ENCODE peak calls at places on chromosome 4, in six cellular contexts. One of them, this sample, is unnamed.

GRCh38 chr4:93416337-93417102 is 412.0 kb upstream of the ATOH1 start:
- DNase-seq in HepG2: no peak
- DNase-seq in K562: no peak
- DNase-seq in GM12878: no peak
- DNase-seq in SK-N-SH: peak; percentile 37
- DNase-seq in H1: no peak
- DNase-seq in this sample: no peak

GRCh38 chr4:169869487-169869886 is 111.7 kb upstream of the HPF1 start:
- DNase-seq in SK-N-SH: no peak
- DNase-seq in H1: no peak
- DNase-seq in K562: no peak
- DNase-seq in GM12878: no peak
- DNase-seq in HepG2: no peak
- DNase-seq in this sample: no peak

GRCh38 chr4:40912455-40913055 is 162.8 kb downstream of the NSUN7 start:
- DNase-seq in SK-N-SH: no peak
- DNase-seq in H1: no peak
- DNase-seq in HepG2: no peak
- DNase-seq in GM12878: no peak
- DNase-seq in K562: no peak
- DNase-seq in this sample: no peak

GRCh38 chr4:74814052-74814451 is 19.7 kb upstream of the BTC start:
- DNase-seq in HepG2: no peak
- DNase-seq in SK-N-SH: no peak
- DNase-seq in H1: no peak
- DNase-seq in K562: no peak
- DNase-seq in GM12878: no peak
- DNase-seq in this sample: no peak

GRCh38 chr4:1802151-1802715 is 9.1 kb downstream of the FGFR3 start:
- DNase-seq in H1: no peak
- DNase-seq in GM12878: no peak
- DNase-seq in SK-N-SH: no peak
- DNase-seq in HepG2: peak; percentile 93
- DNase-seq in K562: peak; percentile 67
- DNase-seq in this sample: peak; percentile 48

GRCh38 chr4:37157403-37158167 is 87.0 kb upstream of the NWD2 start:
- DNase-seq in HepG2: no peak
- DNase-seq in GM12878: no peak
- DNase-seq in K562: no peak
- DNase-seq in H1: no peak
- DNase-seq in SK-N-SH: no peak
- DNase-seq in this sample: no peak

GRCh38 chr4:37964734-37965457 is 4.7 kb downstream of the PTTG2 start:
- DNase-seq in K562: no peak
- DNase-seq in HepG2: no peak
- DNase-seq in SK-N-SH: no peak
- DNase-seq in GM12878: no peak
- DNase-seq in H1: no peak
- DNase-seq in this sample: no peak

GRCh38 chr4:8419222-8420041 is 21.1 kb downstream of the ACOX3 start:
- DNase-seq in SK-N-SH: no peak
- DNase-seq in GM12878: peak; percentile 37
- DNase-seq in HepG2: no peak
- DNase-seq in H1: no peak
- DNase-seq in K562: no peak
- DNase-seq in this sample: no peak

GRCh38 chr4:78634011-78634664 is 82.6 kb downstream of the ANXA3 start:
- DNase-seq in HepG2: no peak
- DNase-seq in H1: no peak
- DNase-seq in GM12878: no peak
- DNase-seq in K562: no peak
- DNase-seq in SK-N-SH: no peak
- DNase-seq in this sample: no peak

GRCh38 chr4:102751964-102752363 is 8.8 kb downstream of the MANBA start:
- DNase-seq in HepG2: no peak
- DNase-seq in H1: no peak
- DNase-seq in SK-N-SH: no peak
- DNase-seq in K562: no peak
- DNase-seq in GM12878: no peak
- DNase-seq in this sample: peak; percentile 62

GRCh38 chr4:118417325-118417724 is 64.5 kb upstream of the PRSS12 start:
- DNase-seq in K562: no peak
- DNase-seq in GM12878: no peak
- DNase-seq in SK-N-SH: no peak
- DNase-seq in H1: no peak
- DNase-seq in HepG2: no peak
- DNase-seq in this sample: no peak

GRCh38 chr4:162461952-162462351 is 298.2 kb upstream of the FSTL5 start:
- DNase-seq in SK-N-SH: peak; percentile 3
- DNase-seq in K562: no peak
- DNase-seq in H1: no peak
- DNase-seq in GM12878: no peak
- DNase-seq in HepG2: no peak
- DNase-seq in this sample: no peak

GRCh38 chr4:89829470-89830138 is 7.4 kb downstream of the SNCA start:
- DNase-seq in K562: no peak
- DNase-seq in HepG2: peak; percentile 20
- DNase-seq in GM12878: peak; percentile 27
- DNase-seq in SK-N-SH: no peak
- DNase-seq in H1: no peak
- DNase-seq in this sample: peak; percentile 81

GRCh38 chr4:154691229-154691628 is 52.6 kb upstream of the LRAT start:
- DNase-seq in HepG2: no peak
- DNase-seq in H1: no peak
- DNase-seq in SK-N-SH: no peak
- DNase-seq in K562: no peak
- DNase-seq in GM12878: no peak
- DNase-seq in this sample: no peak

GRCh38 chr4:130029442-130029841 is 933.5 kb downstream of the C4orf33 start:
- DNase-seq in H1: no peak
- DNase-seq in GM12878: no peak
- DNase-seq in SK-N-SH: no peak
- DNase-seq in HepG2: no peak
- DNase-seq in K562: no peak
- DNase-seq in this sample: no peak

GRCh38 chr4:38223306-38223705 is 263.1 kb downstream of the PTTG2 start:
- DNase-seq in GM12878: no peak
- DNase-seq in HepG2: no peak
- DNase-seq in H1: no peak
- DNase-seq in K562: no peak
- DNase-seq in SK-N-SH: no peak
- DNase-seq in this sample: no peak

GRCh38 chr4:174580597-174580996 is 58.3 kb upstream of the HPGD start:
- DNase-seq in H1: no peak
- DNase-seq in SK-N-SH: no peak
- DNase-seq in HepG2: no peak
- DNase-seq in K562: no peak
- DNase-seq in GM12878: no peak
- DNase-seq in this sample: no peak

GRCh38 chr4:3401436-3402171 is 40.2 kb upstream of the HGFAC start:
- DNase-seq in HepG2: no peak
- DNase-seq in GM12878: no peak
- DNase-seq in SK-N-SH: no peak
- DNase-seq in K562: no peak
- DNase-seq in H1: no peak
- DNase-seq in this sample: no peak

GRCh38 chr4:116585240-116585639 is 500.1 kb downstream of the TRAM1L1 start:
- DNase-seq in SK-N-SH: no peak
- DNase-seq in K562: no peak
- DNase-seq in GM12878: no peak
- DNase-seq in H1: no peak
- DNase-seq in HepG2: no peak
- DNase-seq in this sample: no peak

GRCh38 chr4:35447474-35447873 is 796.8 kb downstream of the ARAP2 start:
- DNase-seq in GM12878: no peak
- DNase-seq in K562: no peak
- DNase-seq in SK-N-SH: no peak
- DNase-seq in H1: no peak
- DNase-seq in HepG2: no peak
- DNase-seq in this sample: no peak

GRCh38 chr4:168509786-168510185 is 12.9 kb downstream of the PALLD start:
- DNase-seq in SK-N-SH: no peak
- DNase-seq in H1: no peak
- DNase-seq in HepG2: no peak
- DNase-seq in GM12878: no peak
- DNase-seq in K562: no peak
- DNase-seq in this sample: peak; percentile 32

GRCh38 chr4:717601-718320 is 12.1 kb downstream of the PCGF3 start:
- DNase-seq in GM12878: no peak
- DNase-seq in HepG2: no peak
- DNase-seq in K562: no peak
- DNase-seq in H1: no peak
- DNase-seq in SK-N-SH: no peak
- DNase-seq in this sample: no peak

GRCh38 chr4:176335421-176335820 is 15.7 kb downstream of the SPCS3 start:
- DNase-seq in H1: no peak
- DNase-seq in GM12878: no peak
- DNase-seq in SK-N-SH: no peak
- DNase-seq in HepG2: no peak
- DNase-seq in K562: no peak
- DNase-seq in this sample: no peak

GRCh38 chr4:182083681-182084410 is 159.4 kb upstream of the TENM3 start:
- DNase-seq in H1: peak; percentile 23
- DNase-seq in SK-N-SH: no peak
- DNase-seq in HepG2: no peak
- DNase-seq in GM12878: no peak
- DNase-seq in K562: no peak
- DNase-seq in this sample: no peak

GRCh38 chr4:6245246-6246169 is 24.1 kb upstream of the WFS1 start:
- DNase-seq in SK-N-SH: peak; percentile 79
- DNase-seq in K562: no peak
- DNase-seq in GM12878: no peak
- DNase-seq in HepG2: no peak
- DNase-seq in H1: peak; percentile 91
- DNase-seq in this sample: no peak

DNA sequence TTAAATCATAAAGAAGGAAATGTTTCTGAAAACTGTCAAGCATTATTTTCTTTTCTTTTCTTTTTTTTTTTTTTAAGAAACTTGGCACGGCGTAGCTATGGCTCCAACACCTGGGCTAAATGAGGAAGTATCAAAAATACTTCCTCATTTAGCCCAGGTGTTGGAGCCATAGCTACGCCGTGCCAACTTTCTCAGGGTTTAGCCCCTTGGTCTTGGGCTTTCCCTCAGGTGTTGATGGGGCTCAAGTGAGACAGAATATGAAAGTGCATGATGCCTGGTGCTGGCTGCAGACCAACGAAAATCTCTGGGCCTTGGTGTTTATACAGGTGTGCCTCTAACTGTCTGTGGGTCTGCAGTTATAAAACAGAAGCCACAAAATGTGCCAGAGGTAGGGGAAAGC is 132.7 kb downstream of the ARHGAP24 start:
- DNase-seq in GM12878: peak; percentile 54
- DNase-seq in H1: no peak
- DNase-seq in SK-N-SH: no peak
- DNase-seq in K562: no peak
- DNase-seq in HepG2: no peak
- DNase-seq in this sample: no peak
- TF ChIP-seq CTCF in GM12878: no peak
- TF ChIP-seq CTCF in H1: no peak
- TF ChIP-seq CTCF in SK-N-SH: no peak
- TF ChIP-seq CTCF in K562: no peak
- TF ChIP-seq CTCF in HepG2: no peak
- TF ChIP-seq CTCF in this sample: no peak

GRCh38 chr4:39698424-39699009 is 581 bp downstream of the UBE2K start:
- DNase-seq in H1: peak; percentile 81
- DNase-seq in GM12878: no peak
- DNase-seq in HepG2: peak; percentile 25
- DNase-seq in K562: peak; percentile 66
- DNase-seq in SK-N-SH: peak; percentile 74
- DNase-seq in this sample: no peak

GRCh38 chr4:39697740-39698423 is at the start of gene UBE2K:
- DNase-seq in SK-N-SH: peak; percentile 97
- DNase-seq in GM12878: no peak
- DNase-seq in HepG2: peak; percentile 83
- DNase-seq in H1: peak; percentile 92
- DNase-seq in K562: peak; percentile 94
- DNase-seq in this sample: peak; percentile 84

GRCh38 chr4:39702716-39703115 is 4.8 kb downstream of the UBE2K start:
- DNase-seq in H1: no peak
- DNase-seq in HepG2: no peak
- DNase-seq in K562: no peak
- DNase-seq in SK-N-SH: no peak
- DNase-seq in GM12878: no peak
- DNase-seq in this sample: no peak

GRCh38 chr4:39700500-39700899 is 2.6 kb downstream of the UBE2K start:
- DNase-seq in SK-N-SH: no peak
- DNase-seq in GM12878: no peak
- DNase-seq in H1: no peak
- DNase-seq in HepG2: no peak
- DNase-seq in K562: no peak
- DNase-seq in this sample: no peak

GRCh38 chr4:39699676-39700409 is 1.9 kb downstream of the UBE2K start:
- DNase-seq in H1: no peak
- DNase-seq in SK-N-SH: no peak
- DNase-seq in GM12878: no peak
- DNase-seq in K562: no peak
- DNase-seq in HepG2: peak; percentile 42
- DNase-seq in this sample: no peak
- TF ChIP-seq GABPA in H1: no peak
- TF ChIP-seq GABPA in SK-N-SH: no peak
- TF ChIP-seq GABPA in GM12878: no peak
- TF ChIP-seq GABPA in K562: no peak
- TF ChIP-seq GABPA in HepG2: no peak
- TF ChIP-seq GABPA in this sample: no peak

DNA sequence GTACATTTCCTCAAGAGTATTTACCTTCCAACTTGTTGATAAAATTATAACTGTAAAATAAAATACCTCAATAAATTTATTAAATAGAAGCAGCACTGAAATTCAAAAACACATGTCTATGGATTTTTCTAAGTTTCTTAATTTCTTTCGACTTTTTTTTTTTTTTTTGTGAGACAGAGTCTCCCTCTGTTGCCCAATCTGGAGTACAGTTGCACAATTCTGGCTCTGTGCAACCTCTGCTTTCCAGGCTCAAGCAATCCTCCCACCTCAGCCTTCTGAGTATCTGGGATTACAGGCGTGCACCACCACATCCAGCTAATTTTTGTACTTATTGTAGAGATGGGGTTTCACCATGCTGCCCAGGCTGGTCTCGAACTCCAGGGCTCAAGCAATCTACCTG is 79.8 kb downstream of the IQCM start:
- DNase-seq in HepG2: no peak
- DNase-seq in SK-N-SH: no peak
- DNase-seq in H1: no peak
- DNase-seq in GM12878: no peak
- DNase-seq in K562: no peak
- DNase-seq in this sample: peak; percentile 8
- TF ChIP-seq CTCF in HepG2: no peak
- TF ChIP-seq CTCF in SK-N-SH: no peak
- TF ChIP-seq CTCF in H1: no peak
- TF ChIP-seq CTCF in GM12878: no peak
- TF ChIP-seq CTCF in K562: no peak
- TF ChIP-seq CTCF in this sample: no peak

DNA sequence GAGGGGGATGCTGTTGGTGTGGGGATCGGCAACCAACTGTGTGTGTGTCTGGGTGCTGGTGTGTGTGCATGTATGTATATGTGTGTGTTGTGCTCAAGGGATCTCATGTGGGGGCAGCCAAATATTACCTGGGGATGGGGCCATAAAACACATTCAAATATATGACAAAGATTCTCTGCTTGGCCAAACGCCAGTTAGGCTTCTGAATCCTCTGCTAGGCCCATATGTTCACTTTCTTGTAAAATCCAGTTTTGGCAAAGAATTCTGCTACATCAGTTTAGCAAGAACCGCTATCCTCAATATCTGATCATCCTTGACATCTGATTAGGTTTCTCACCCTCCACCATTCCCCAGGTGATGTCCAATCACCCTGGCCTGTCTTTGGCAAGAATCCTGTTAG is 106.6 kb downstream of the RASL11B start:
- DNase-seq in HepG2: no peak
- DNase-seq in GM12878: no peak
- DNase-seq in SK-N-SH: no peak
- DNase-seq in K562: no peak
- DNase-seq in H1: no peak
- DNase-seq in this sample: no peak
- TF ChIP-seq GABPA in HepG2: no peak
- TF ChIP-seq GABPA in GM12878: no peak
- TF ChIP-seq GABPA in SK-N-SH: no peak
- TF ChIP-seq GABPA in K562: no peak
- TF ChIP-seq GABPA in H1: no peak
- TF ChIP-seq GABPA in this sample: no peak